ENCODE peak calls at places on chromosome 12, in six cellular contexts. O, P, Y, G, W and A are unnamed samples.

GRCh38 chr12:3000548-3001275 is 41.5 kb downstream of the TEAD4 start:
- DNase-seq in O (no peak), P (peak; percentile 59), Y (no peak), G (no peak), W (peak; percentile 46), A (no peak)

GRCh38 chr12:108237272-108237671 is 101.8 kb downstream of the CMKLR1 start:
- DNase-seq in O (no peak), P (peak; percentile 72), Y (no peak), G (no peak), W (peak; percentile 74), A (no peak)

GRCh38 chr12:728781-729180 is 23.6 kb upstream of the WNK1 start:
- DNase-seq in O (no peak), P (no peak), Y (no peak), G (no peak), W (no peak), A (no peak)

GRCh38 chr12:112686373-112686772 is 105.2 kb upstream of the RPH3A start:
- DNase-seq in O (no peak), P (no peak), Y (no peak), G (no peak), W (no peak), A (no peak)

GRCh38 chr12:122590990-122591389 is 63.9 kb downstream of the KNTC1 start:
- DNase-seq in O (no peak), P (no peak), Y (no peak), G (no peak), W (no peak), A (no peak)

GRCh38 chr12:26435005-26435404 is 239.6 kb downstream of the SSPN start:
- DNase-seq in O (no peak), P (no peak), Y (no peak), G (no peak), W (no peak), A (no peak)

GRCh38 chr12:124732275-124733075 is 131.2 kb downstream of the SCARB1 start:
- DNase-seq in O (no peak), P (no peak), Y (no peak), G (no peak), W (no peak), A (no peak)

GRCh38 chr12:24705741-24706358 is 243.1 kb downstream of the BCAT1 start:
- DNase-seq in O (no peak), P (no peak), Y (no peak), G (no peak), W (no peak), A (no peak)

GRCh38 chr12:99111600-99111999 is 466.5 kb downstream of the APAF1 start:
- DNase-seq in O (no peak), P (peak; percentile 59), Y (no peak), G (no peak), W (no peak), A (no peak)

GRCh38 chr12:106022568-106023012 is 116.2 kb downstream of the NUAK1 start:
- DNase-seq in O (no peak), P (no peak), Y (no peak), G (no peak), W (no peak), A (no peak)

GRCh38 chr12:106417926-106418910 is 60.7 kb downstream of the POLR3B start:
- DNase-seq in O (no peak), P (no peak), Y (no peak), G (no peak), W (no peak), A (no peak)

GRCh38 chr12:93979189-93979588 is 169.2 kb upstream of the PLXNC1 start:
- DNase-seq in O (peak; percentile 15), P (peak; percentile 44), Y (no peak), G (no peak), W (no peak), A (peak; percentile 35)

GRCh38 chr12:51214895-51215294 is 3.0 kb downstream of the POU6F1 start:
- DNase-seq in O (no peak), P (no peak), Y (no peak), G (no peak), W (no peak), A (no peak)

GRCh38 chr12:24948452-24948815 is 467 bp downstream of the BCAT1 start:
- DNase-seq in O (no peak), P (peak; percentile 62), Y (peak; percentile 63), G (no peak), W (peak; percentile 33), A (no peak)

GRCh38 chr12:13342971-13343370 is 146.4 kb downstream of the EMP1 start:
- DNase-seq in O (no peak), P (no peak), Y (no peak), G (no peak), W (no peak), A (no peak)

GRCh38 chr12:84408936-84409335 is 503.7 kb downstream of the SLC6A15 start:
- DNase-seq in O (no peak), P (no peak), Y (no peak), G (no peak), W (no peak), A (no peak)

GRCh38 chr12:84599539-84599938 is 313.1 kb downstream of the SLC6A15 start:
- DNase-seq in O (peak; percentile 46), P (peak; percentile 9), Y (no peak), G (no peak), W (no peak), A (no peak)

GRCh38 chr12:66537866-66538265 is 141.0 kb downstream of the GRIP1 start:
- DNase-seq in O (no peak), P (no peak), Y (no peak), G (no peak), W (no peak), A (no peak)

GRCh38 chr12:75921687-75922289 is 109.8 kb downstream of the PHLDA1 start:
- DNase-seq in O (no peak), P (no peak), Y (no peak), G (no peak), W (no peak), A (peak; percentile 35)

GRCh38 chr12:15278816-15279658 is 43.3 kb upstream of the PTPRO start:
- DNase-seq in O (no peak), P (no peak), Y (peak; percentile 63), G (peak; percentile 93), W (no peak), A (peak; percentile 94)

GRCh38 chr12:75592086-75592485 is 80.7 kb upstream of the KRR1 start:
- DNase-seq in O (no peak), P (no peak), Y (no peak), G (no peak), W (no peak), A (no peak)

DNA sequence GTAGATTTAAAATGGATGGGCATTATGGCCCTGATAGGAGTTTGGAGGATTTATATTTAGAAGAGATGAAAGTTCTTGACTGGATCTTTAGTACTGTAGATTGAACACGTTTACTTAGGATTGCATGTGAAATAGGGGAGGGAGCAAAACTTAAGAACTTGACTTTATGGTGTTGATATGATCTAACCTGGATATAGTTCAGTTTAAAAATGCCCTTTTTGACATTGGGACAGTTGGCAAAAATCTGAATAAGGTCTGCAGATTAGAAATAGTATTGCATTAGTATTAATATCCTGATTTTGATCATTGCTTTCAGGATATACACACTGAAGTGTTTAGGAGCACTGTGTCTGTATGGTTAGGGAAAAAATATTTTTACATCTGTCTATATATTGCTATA is 9.6 kb downstream of the TMBIM6 start:
- DNase-seq in O (no peak), P (no peak), Y (no peak), G (no peak), W (no peak), A (no peak)
- TF ChIP-seq CTCF in O (no peak), P (no peak), Y (no peak), G (no peak), W (no peak), A (no peak)

GRCh38 chr12:10716704-10717315 is 6.3 kb downstream of the YBX3 start:
- DNase-seq in O (no peak), P (peak; percentile 53), Y (no peak), G (peak; percentile 90), W (no peak), A (peak; percentile 73)
- TF ChIP-seq POLR2AphosphoS5 in O (no peak), P (no peak), Y (no peak), G (peak; percentile 87), W (no peak), A (peak; percentile 39)

GRCh38 chr12:92107094-92107493 is 38.6 kb downstream of the BTG1 start:
- DNase-seq in O (no peak), P (peak; percentile 29), Y (no peak), G (no peak), W (no peak), A (no peak)

GRCh38 chr12:92109613-92110012 is 36.0 kb downstream of the BTG1 start:
- DNase-seq in O (no peak), P (no peak), Y (no peak), G (no peak), W (no peak), A (no peak)

GRCh38 chr12:92110083-92110640 is 35.5 kb downstream of the BTG1 start:
- DNase-seq in O (no peak), P (no peak), Y (no peak), G (no peak), W (no peak), A (no peak)

GRCh38 chr12:92107621-92108131 is 38.0 kb downstream of the BTG1 start:
- DNase-seq in O (no peak), P (peak; percentile 36), Y (peak; percentile 55), G (no peak), W (no peak), A (no peak)

DNA sequence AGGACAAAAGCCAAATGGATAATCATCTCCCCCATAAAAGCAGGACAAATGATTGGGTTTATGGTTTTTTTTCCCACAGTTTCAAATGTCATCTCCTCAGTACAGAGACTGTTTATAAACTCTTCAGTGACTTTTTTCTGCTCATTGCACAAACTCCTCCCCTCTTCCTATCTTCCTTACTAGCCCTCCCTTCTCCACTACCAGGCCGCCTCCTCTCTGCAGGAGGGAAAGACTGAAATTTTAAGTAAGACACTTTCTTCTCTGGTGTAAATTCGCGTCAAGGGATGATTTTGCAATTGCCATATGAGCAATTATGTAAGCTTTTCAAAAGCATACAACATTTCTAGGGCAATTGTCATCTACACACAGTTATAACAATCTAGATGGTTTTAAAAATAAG is 37.0 kb downstream of the BTG1 start:
- DNase-seq in O (no peak), P (peak; percentile 59), Y (peak; percentile 20), G (peak; percentile 83), W (peak; percentile 18), A (no peak)
- H3K4me1 ChIP-seq in O (peaks cover 55% of the 10 kb centered on the region), P (peaks cover 48% of the 10 kb centered on the region), Y (peaks cover 41% of the 10 kb centered on the region), G (no peaks in the 10 kb centered on the region), W (peaks cover 8% of the 10 kb centered on the region), A (peaks cover 30% of the 10 kb centered on the region)

GRCh38 chr12:110860833-110861291 is 14.1 kb downstream of the CCDC63 start:
- DNase-seq in O (no peak), P (peak; percentile 32), Y (no peak), G (no peak), W (no peak), A (no peak)

GRCh38 chr12:110862331-110862730 is 15.5 kb downstream of the CCDC63 start:
- DNase-seq in O (no peak), P (peak; percentile 40), Y (no peak), G (no peak), W (no peak), A (no peak)

GRCh38 chr12:110858848-110859247 is 12.1 kb downstream of the CCDC63 start:
- DNase-seq in O (no peak), P (peak; percentile 26), Y (no peak), G (no peak), W (peak; percentile 13), A (no peak)

GRCh38 chr12:110863161-110863560 is 16.4 kb downstream of the CCDC63 start:
- DNase-seq in O (no peak), P (no peak), Y (no peak), G (no peak), W (no peak), A (no peak)

DNA sequence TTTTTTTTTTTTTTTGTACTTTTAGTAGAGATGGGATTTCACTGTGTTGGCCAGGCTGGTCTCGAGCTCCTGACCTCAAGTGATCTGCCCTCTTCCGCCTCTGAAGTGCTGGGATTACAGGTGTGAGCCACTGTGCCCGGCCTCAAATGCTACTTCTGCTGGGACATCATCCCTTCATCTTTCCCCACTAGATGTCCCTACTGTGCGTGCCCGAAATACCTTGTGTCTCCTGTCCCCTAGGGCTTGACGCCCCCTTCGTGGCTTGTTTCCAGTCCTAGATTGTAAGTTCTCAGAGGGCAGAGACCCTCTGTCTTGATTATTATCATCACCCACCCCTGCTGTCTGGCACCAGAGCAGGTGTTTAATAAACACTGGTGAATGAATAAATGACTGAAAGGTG is 14.9 kb downstream of the CCDC63 start:
- DNase-seq in O (no peak), P (peak; percentile 57), Y (no peak), G (no peak), W (no peak), A (no peak)
- TF ChIP-seq CTCF in O (peak; percentile 62), P (peak; percentile 44), Y (no peak), G (no peak), W (peak; percentile 25), A (no peak)